ENCODE peak calls at places on chromosomes 3 and 15, in six cellular contexts. One of them, this sample, is unnamed.

GRCh38 chr3:23991236-23992050 is 46.4 kb downstream of the NR1D2 start:
- DNase-seq in mucosa of gallbladder: no peak
- DNase-seq in CD4-positive, CD25-positive, alpha-beta regulatory T cell: no peak
- DNase-seq in GDM1: no peak
- DNase-seq in uterus: no peak
- DNase-seq in MCF 10A: no peak
- DNase-seq in this sample: no peak

GRCh38 chr15:87916208-87916607 is 340.3 kb downstream of the NTRK3 start:
- DNase-seq in mucosa of gallbladder: no peak
- DNase-seq in CD4-positive, CD25-positive, alpha-beta regulatory T cell: no peak
- DNase-seq in GDM1: no peak
- DNase-seq in uterus: no peak
- DNase-seq in MCF 10A: peak
- DNase-seq in this sample: no peak

GRCh38 chr3:13419356-13420050 is 619 bp downstream of the NUP210 start:
- DNase-seq in mucosa of gallbladder: peak
- DNase-seq in CD4-positive, CD25-positive, alpha-beta regulatory T cell: peak
- DNase-seq in GDM1: peak
- DNase-seq in uterus: no peak
- DNase-seq in MCF 10A: no peak
- DNase-seq in this sample: peak

GRCh38 chr3:177041021-177041729 is 156.1 kb downstream of the TBL1XR1 start:
- DNase-seq in mucosa of gallbladder: no peak
- DNase-seq in CD4-positive, CD25-positive, alpha-beta regulatory T cell: no peak
- DNase-seq in GDM1: no peak
- DNase-seq in uterus: peak
- DNase-seq in MCF 10A: peak
- DNase-seq in this sample: no peak

GRCh38 chr15:78104119-78104479 is 11.7 kb downstream of the SH2D7 start:
- DNase-seq in mucosa of gallbladder: no peak
- DNase-seq in CD4-positive, CD25-positive, alpha-beta regulatory T cell: no peak
- DNase-seq in GDM1: no peak
- DNase-seq in uterus: no peak
- DNase-seq in MCF 10A: no peak
- DNase-seq in this sample: no peak

GRCh38 chr15:91165850-91166249 is 65.8 kb downstream of the SV2B start:
- DNase-seq in mucosa of gallbladder: no peak
- DNase-seq in CD4-positive, CD25-positive, alpha-beta regulatory T cell: no peak
- DNase-seq in GDM1: no peak
- DNase-seq in uterus: no peak
- DNase-seq in MCF 10A: no peak
- DNase-seq in this sample: no peak

GRCh38 chr3:5317572-5317971 is 130.1 kb downstream of the EDEM1 start:
- DNase-seq in mucosa of gallbladder: no peak
- DNase-seq in CD4-positive, CD25-positive, alpha-beta regulatory T cell: no peak
- DNase-seq in GDM1: no peak
- DNase-seq in uterus: no peak
- DNase-seq in MCF 10A: no peak
- DNase-seq in this sample: no peak

GRCh38 chr3:108006077-108006675 is 84.7 kb downstream of the CD47 start:
- DNase-seq in mucosa of gallbladder: peak
- DNase-seq in CD4-positive, CD25-positive, alpha-beta regulatory T cell: no peak
- DNase-seq in GDM1: no peak
- DNase-seq in uterus: no peak
- DNase-seq in MCF 10A: peak
- DNase-seq in this sample: no peak

GRCh38 chr15:70049701-70050445 is 47.8 kb downstream of the TLE3 start:
- DNase-seq in mucosa of gallbladder: no peak
- DNase-seq in CD4-positive, CD25-positive, alpha-beta regulatory T cell: no peak
- DNase-seq in GDM1: no peak
- DNase-seq in uterus: no peak
- DNase-seq in MCF 10A: no peak
- DNase-seq in this sample: no peak

GRCh38 chr3:41158947-41159346 is 40.4 kb upstream of the CTNNB1 start:
- DNase-seq in mucosa of gallbladder: no peak
- DNase-seq in CD4-positive, CD25-positive, alpha-beta regulatory T cell: peak
- DNase-seq in GDM1: no peak
- DNase-seq in uterus: no peak
- DNase-seq in MCF 10A: peak
- DNase-seq in this sample: no peak

GRCh38 chr3:73580343-73580742 is 44.4 kb downstream of the PDZRN3 start:
- DNase-seq in mucosa of gallbladder: peak
- DNase-seq in CD4-positive, CD25-positive, alpha-beta regulatory T cell: no peak
- DNase-seq in GDM1: no peak
- DNase-seq in uterus: peak
- DNase-seq in MCF 10A: peak
- DNase-seq in this sample: no peak

GRCh38 chr15:37038036-37038715 is 62.2 kb downstream of the MEIS2 start:
- DNase-seq in mucosa of gallbladder: no peak
- DNase-seq in CD4-positive, CD25-positive, alpha-beta regulatory T cell: no peak
- DNase-seq in GDM1: no peak
- DNase-seq in uterus: no peak
- DNase-seq in MCF 10A: no peak
- DNase-seq in this sample: no peak

GRCh38 chr15:90529369-90530249 is at the start of gene CRTC3:
- DNase-seq in mucosa of gallbladder: peak
- DNase-seq in CD4-positive, CD25-positive, alpha-beta regulatory T cell: peak
- DNase-seq in GDM1: peak
- DNase-seq in uterus: peak
- DNase-seq in MCF 10A: peak
- DNase-seq in this sample: peak

GRCh38 chr3:66220066-66220465 is 735 bp upstream of the SLC25A26 start:
- DNase-seq in mucosa of gallbladder: no peak
- DNase-seq in CD4-positive, CD25-positive, alpha-beta regulatory T cell: no peak
- DNase-seq in GDM1: no peak
- DNase-seq in uterus: no peak
- DNase-seq in MCF 10A: no peak
- DNase-seq in this sample: no peak

GRCh38 chr3:162138509-162138908 is 641.9 kb downstream of the OTOL1 start:
- DNase-seq in mucosa of gallbladder: no peak
- DNase-seq in CD4-positive, CD25-positive, alpha-beta regulatory T cell: no peak
- DNase-seq in GDM1: no peak
- DNase-seq in uterus: no peak
- DNase-seq in MCF 10A: no peak
- DNase-seq in this sample: no peak

GRCh38 chr3:85081191-85081895 is 122.6 kb downstream of the CADM2 start:
- DNase-seq in mucosa of gallbladder: peak
- DNase-seq in CD4-positive, CD25-positive, alpha-beta regulatory T cell: no peak
- DNase-seq in GDM1: no peak
- DNase-seq in uterus: no peak
- DNase-seq in MCF 10A: peak
- DNase-seq in this sample: no peak

GRCh38 chr3:66527253-66527652 is 26.4 kb upstream of the LRIG1 start:
- DNase-seq in mucosa of gallbladder: no peak
- DNase-seq in CD4-positive, CD25-positive, alpha-beta regulatory T cell: no peak
- DNase-seq in GDM1: no peak
- DNase-seq in uterus: no peak
- DNase-seq in MCF 10A: peak
- DNase-seq in this sample: no peak

GRCh38 chr3:177514341-177515193 is 317.3 kb upstream of the TBL1XR1 start:
- DNase-seq in mucosa of gallbladder: no peak
- DNase-seq in CD4-positive, CD25-positive, alpha-beta regulatory T cell: no peak
- DNase-seq in GDM1: no peak
- DNase-seq in uterus: no peak
- DNase-seq in MCF 10A: no peak
- DNase-seq in this sample: no peak

GRCh38 chr15:41263891-41264351 is 32.9 kb downstream of the CHP1 start:
- DNase-seq in mucosa of gallbladder: no peak
- DNase-seq in CD4-positive, CD25-positive, alpha-beta regulatory T cell: no peak
- DNase-seq in GDM1: no peak
- DNase-seq in uterus: no peak
- DNase-seq in MCF 10A: peak
- DNase-seq in this sample: no peak

GRCh38 chr3:190266915-190267290 is 55.3 kb downstream of the CLDN1 start:
- DNase-seq in mucosa of gallbladder: no peak
- DNase-seq in CD4-positive, CD25-positive, alpha-beta regulatory T cell: no peak
- DNase-seq in GDM1: no peak
- DNase-seq in uterus: no peak
- DNase-seq in MCF 10A: peak
- DNase-seq in this sample: no peak

GRCh38 chr15:60372756-60373155 is 25.0 kb downstream of the ANXA2 start:
- DNase-seq in mucosa of gallbladder: no peak
- DNase-seq in CD4-positive, CD25-positive, alpha-beta regulatory T cell: no peak
- DNase-seq in GDM1: no peak
- DNase-seq in uterus: no peak
- DNase-seq in MCF 10A: no peak
- DNase-seq in this sample: no peak

GRCh38 chr3:191329654-191330308 is 545 bp downstream of the UTS2B start:
- DNase-seq in mucosa of gallbladder: no peak
- DNase-seq in CD4-positive, CD25-positive, alpha-beta regulatory T cell: peak
- DNase-seq in GDM1: no peak
- DNase-seq in uterus: peak
- DNase-seq in MCF 10A: peak
- DNase-seq in this sample: no peak

GRCh38 chr3:50388021-50388719 is 28.8 kb upstream of the TMEM115 start:
- DNase-seq in mucosa of gallbladder: no peak
- DNase-seq in CD4-positive, CD25-positive, alpha-beta regulatory T cell: no peak
- DNase-seq in GDM1: no peak
- DNase-seq in uterus: no peak
- DNase-seq in MCF 10A: no peak
- DNase-seq in this sample: no peak

GRCh38 chr3:73614385-73614784 is 10.4 kb downstream of the PDZRN3 start:
- DNase-seq in mucosa of gallbladder: peak
- DNase-seq in CD4-positive, CD25-positive, alpha-beta regulatory T cell: no peak
- DNase-seq in GDM1: no peak
- DNase-seq in uterus: peak
- DNase-seq in MCF 10A: peak
- DNase-seq in this sample: no peak

GRCh38 chr3:308597-309321 is 112.2 kb downstream of the CHL1 start:
- DNase-seq in mucosa of gallbladder: no peak
- DNase-seq in CD4-positive, CD25-positive, alpha-beta regulatory T cell: no peak
- DNase-seq in GDM1: no peak
- DNase-seq in uterus: no peak
- DNase-seq in MCF 10A: no peak
- DNase-seq in this sample: no peak

GRCh38 chr3:136249593-136250225 is 431 bp upstream of the PCCB start:
- DNase-seq in mucosa of gallbladder: no peak
- DNase-seq in CD4-positive, CD25-positive, alpha-beta regulatory T cell: no peak
- DNase-seq in GDM1: no peak
- DNase-seq in uterus: no peak
- DNase-seq in MCF 10A: peak
- DNase-seq in this sample: no peak

GRCh38 chr15:65208656-65209055 is 2.6 kb downstream of the CILP start:
- DNase-seq in mucosa of gallbladder: no peak
- DNase-seq in CD4-positive, CD25-positive, alpha-beta regulatory T cell: no peak
- DNase-seq in GDM1: no peak
- DNase-seq in uterus: no peak
- DNase-seq in MCF 10A: no peak
- DNase-seq in this sample: no peak

GRCh38 chr3:36403661-36404060 is 23.4 kb downstream of the STAC start:
- DNase-seq in mucosa of gallbladder: no peak
- DNase-seq in CD4-positive, CD25-positive, alpha-beta regulatory T cell: no peak
- DNase-seq in GDM1: no peak
- DNase-seq in uterus: no peak
- DNase-seq in MCF 10A: no peak
- DNase-seq in this sample: no peak

GRCh38 chr3:134768845-134769244 is 26.2 kb upstream of the EPHB1 start:
- DNase-seq in mucosa of gallbladder: no peak
- DNase-seq in CD4-positive, CD25-positive, alpha-beta regulatory T cell: no peak
- DNase-seq in GDM1: no peak
- DNase-seq in uterus: no peak
- DNase-seq in MCF 10A: no peak
- DNase-seq in this sample: no peak

GRCh38 chr3:132290833-132291232 is 26.4 kb upstream of the ACP3 start:
- DNase-seq in mucosa of gallbladder: no peak
- DNase-seq in CD4-positive, CD25-positive, alpha-beta regulatory T cell: no peak
- DNase-seq in GDM1: no peak
- DNase-seq in uterus: no peak
- DNase-seq in MCF 10A: peak
- DNase-seq in this sample: no peak

GRCh38 chr3:69181592-69182211 is 59.3 kb upstream of the LMOD3 start:
- DNase-seq in mucosa of gallbladder: peak
- DNase-seq in CD4-positive, CD25-positive, alpha-beta regulatory T cell: no peak
- DNase-seq in GDM1: no peak
- DNase-seq in uterus: no peak
- DNase-seq in MCF 10A: peak
- DNase-seq in this sample: no peak

GRCh38 chr3:120642368-120642948 is 39.6 kb downstream of the HGD start:
- DNase-seq in mucosa of gallbladder: no peak
- DNase-seq in CD4-positive, CD25-positive, alpha-beta regulatory T cell: peak
- DNase-seq in GDM1: peak
- DNase-seq in uterus: no peak
- DNase-seq in MCF 10A: no peak
- DNase-seq in this sample: no peak

GRCh38 chr3:45182915-45183881 is 37.0 kb upstream of the CDCP1 start:
- DNase-seq in mucosa of gallbladder: peak
- DNase-seq in CD4-positive, CD25-positive, alpha-beta regulatory T cell: peak
- DNase-seq in GDM1: no peak
- DNase-seq in uterus: no peak
- DNase-seq in MCF 10A: peak
- DNase-seq in this sample: no peak

GRCh38 chr15:65163041-65163440 is 22.1 kb downstream of the CLPX start:
- DNase-seq in mucosa of gallbladder: no peak
- DNase-seq in CD4-positive, CD25-positive, alpha-beta regulatory T cell: no peak
- DNase-seq in GDM1: no peak
- DNase-seq in uterus: no peak
- DNase-seq in MCF 10A: no peak
- DNase-seq in this sample: no peak

GRCh38 chr3:195162033-195162669 is 108.8 kb downstream of the XXYLT1 start:
- DNase-seq in mucosa of gallbladder: no peak
- DNase-seq in CD4-positive, CD25-positive, alpha-beta regulatory T cell: peak
- DNase-seq in GDM1: peak
- DNase-seq in uterus: peak
- DNase-seq in MCF 10A: no peak
- DNase-seq in this sample: peak

GRCh38 chr3:161275919-161276318 is 54.8 kb downstream of the NMD3 start:
- DNase-seq in mucosa of gallbladder: no peak
- DNase-seq in CD4-positive, CD25-positive, alpha-beta regulatory T cell: no peak
- DNase-seq in GDM1: no peak
- DNase-seq in uterus: no peak
- DNase-seq in MCF 10A: peak
- DNase-seq in this sample: no peak

GRCh38 chr3:139534444-139534812 is 5.1 kb downstream of the RBP1 start:
- DNase-seq in mucosa of gallbladder: peak
- DNase-seq in CD4-positive, CD25-positive, alpha-beta regulatory T cell: no peak
- DNase-seq in GDM1: no peak
- DNase-seq in uterus: peak
- DNase-seq in MCF 10A: peak
- DNase-seq in this sample: no peak

GRCh38 chr15:91258436-91258779 is 158.4 kb downstream of the SV2B start:
- DNase-seq in mucosa of gallbladder: no peak
- DNase-seq in CD4-positive, CD25-positive, alpha-beta regulatory T cell: peak
- DNase-seq in GDM1: peak
- DNase-seq in uterus: no peak
- DNase-seq in MCF 10A: peak
- DNase-seq in this sample: no peak

GRCh38 chr3:179933079-179933478 is 103.7 kb downstream of the PEX5L start:
- DNase-seq in mucosa of gallbladder: no peak
- DNase-seq in CD4-positive, CD25-positive, alpha-beta regulatory T cell: no peak
- DNase-seq in GDM1: no peak
- DNase-seq in uterus: no peak
- DNase-seq in MCF 10A: no peak
- DNase-seq in this sample: no peak